ENCODE peak calls at places on chromosomes 2 and 18, in five cellular contexts. One of them, this sample, is unnamed.

GRCh38 chr2:124024491-124025348 is at the start of gene CNTNAP5:
- DNase-seq in GM06990: peak; percentile 6
- DNase-seq in astrocyte: peak; percentile 1
- DNase-seq in AG10803: no peak
- DNase-seq in colonic mucosa: peak; percentile 44
- DNase-seq in this sample: no peak

GRCh38 chr18:57771626-57772025 is 31.5 kb downstream of the ATP8B1 start:
- DNase-seq in GM06990: no peak
- DNase-seq in astrocyte: no peak
- DNase-seq in AG10803: no peak
- DNase-seq in colonic mucosa: no peak
- DNase-seq in this sample: no peak

GRCh38 chr18:32460046-32460785 is 10.5 kb downstream of the GAREM1 start:
- DNase-seq in GM06990: no peak
- DNase-seq in astrocyte: no peak
- DNase-seq in AG10803: no peak
- DNase-seq in colonic mucosa: no peak
- DNase-seq in this sample: no peak

GRCh38 chr2:223082701-223083100 is 30.7 kb downstream of the KCNE4 start:
- DNase-seq in GM06990: no peak
- DNase-seq in astrocyte: no peak
- DNase-seq in AG10803: no peak
- DNase-seq in colonic mucosa: no peak
- DNase-seq in this sample: no peak

GRCh38 chr18:26017929-26018328 is 72.5 kb downstream of the SS18 start:
- DNase-seq in GM06990: no peak
- DNase-seq in astrocyte: no peak
- DNase-seq in AG10803: no peak
- DNase-seq in colonic mucosa: no peak
- DNase-seq in this sample: peak; percentile 11

GRCh38 chr2:120396519-120397361 is 50.8 kb downstream of the INHBB start:
- DNase-seq in GM06990: no peak
- DNase-seq in astrocyte: no peak
- DNase-seq in AG10803: no peak
- DNase-seq in colonic mucosa: no peak
- DNase-seq in this sample: no peak

GRCh38 chr2:197889041-197889440 is 84.6 kb downstream of the PLCL1 start:
- DNase-seq in GM06990: peak; percentile 50
- DNase-seq in astrocyte: peak; percentile 42
- DNase-seq in AG10803: peak; percentile 49
- DNase-seq in colonic mucosa: no peak
- DNase-seq in this sample: peak; percentile 72

GRCh38 chr2:48423376-48423775 is 106.6 kb upstream of the STON1 start:
- DNase-seq in GM06990: no peak
- DNase-seq in astrocyte: peak; percentile 81
- DNase-seq in AG10803: peak; percentile 77
- DNase-seq in colonic mucosa: no peak
- DNase-seq in this sample: no peak

GRCh38 chr2:82342351-82342750 is 2037.8 kb upstream of the LRRTM1 start:
- DNase-seq in GM06990: no peak
- DNase-seq in astrocyte: no peak
- DNase-seq in AG10803: no peak
- DNase-seq in colonic mucosa: no peak
- DNase-seq in this sample: no peak

GRCh38 chr2:10328667-10329583 is 26.2 kb downstream of the HPCAL1 start:
- DNase-seq in GM06990: no peak
- DNase-seq in astrocyte: no peak
- DNase-seq in AG10803: no peak
- DNase-seq in colonic mucosa: no peak
- DNase-seq in this sample: no peak

GRCh38 chr2:191451116-191451515 is 205.9 kb downstream of the MYO1B start:
- DNase-seq in GM06990: no peak
- DNase-seq in astrocyte: no peak
- DNase-seq in AG10803: no peak
- DNase-seq in colonic mucosa: no peak
- DNase-seq in this sample: no peak

GRCh38 chr2:173773076-173773475 is 192.1 kb downstream of the SP3 start:
- DNase-seq in GM06990: no peak
- DNase-seq in astrocyte: no peak
- DNase-seq in AG10803: no peak
- DNase-seq in colonic mucosa: no peak
- DNase-seq in this sample: no peak

GRCh38 chr2:37997629-37998028 is 72.5 kb downstream of the RMDN2 start:
- DNase-seq in GM06990: no peak
- DNase-seq in astrocyte: no peak
- DNase-seq in AG10803: no peak
- DNase-seq in colonic mucosa: no peak
- DNase-seq in this sample: no peak

GRCh38 chr2:163205696-163206267 is 367.2 kb upstream of the KCNH7 start:
- DNase-seq in GM06990: no peak
- DNase-seq in astrocyte: no peak
- DNase-seq in AG10803: no peak
- DNase-seq in colonic mucosa: no peak
- DNase-seq in this sample: no peak

GRCh38 chr2:30775833-30776232 is 31.4 kb downstream of the CAPN13 start:
- DNase-seq in GM06990: no peak
- DNase-seq in astrocyte: no peak
- DNase-seq in AG10803: no peak
- DNase-seq in colonic mucosa: peak; percentile 10
- DNase-seq in this sample: no peak

GRCh38 chr2:84919885-84920580 is 14.6 kb downstream of the TMSB10 start:
- DNase-seq in GM06990: no peak
- DNase-seq in astrocyte: peak; percentile 97
- DNase-seq in AG10803: peak; percentile 98
- DNase-seq in colonic mucosa: no peak
- DNase-seq in this sample: peak; percentile 79
- H3K4me3 ChIP-seq in GM06990: peak overlapping the region; percentile 40
- H3K4me3 ChIP-seq in astrocyte: peak overlapping the region; percentile 24
- H3K4me3 ChIP-seq in AG10803: peak overlapping the region; percentile 37
- H3K4me3 ChIP-seq in colonic mucosa: no peak overlapping the region
- H3K4me3 ChIP-seq in this sample: peak overlapping the region; percentile 54

DNA sequence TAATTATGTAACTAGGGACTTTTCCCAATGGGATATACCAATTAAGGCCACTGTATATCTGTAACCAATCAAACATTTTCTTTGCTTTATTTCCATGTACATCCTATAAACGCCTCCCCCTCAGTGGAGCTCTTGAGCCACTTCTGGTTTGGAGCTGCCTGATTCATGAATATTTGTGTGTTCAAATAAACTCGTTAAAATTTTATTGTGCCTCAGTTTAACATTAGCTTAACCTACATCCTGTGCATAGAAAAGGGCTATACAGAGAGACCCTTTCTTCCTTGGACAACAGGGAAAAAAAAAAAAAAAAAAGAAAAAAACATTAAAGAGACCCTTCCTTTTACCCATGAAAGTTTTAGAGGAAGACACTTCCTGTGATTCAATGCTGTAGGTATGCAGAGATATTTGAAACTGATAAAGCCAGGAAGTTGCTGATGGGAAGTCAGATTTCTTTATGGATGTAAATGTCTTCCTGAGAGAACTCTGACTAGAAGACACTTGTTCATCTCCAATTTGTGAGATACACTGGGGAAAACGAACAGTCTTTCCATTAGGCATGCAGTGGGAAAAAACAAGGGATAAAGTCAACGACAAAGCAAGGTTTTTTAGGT is 614.6 kb upstream of the SOX11 start:
- DNase-seq in GM06990: no peak
- DNase-seq in astrocyte: no peak
- DNase-seq in AG10803: no peak
- DNase-seq in colonic mucosa: no peak
- DNase-seq in this sample: no peak
- TF ChIP-seq CTCF in GM06990: no peak
- TF ChIP-seq CTCF in astrocyte: no peak
- TF ChIP-seq CTCF in AG10803: no peak
- TF ChIP-seq CTCF in colonic mucosa: no peak
- TF ChIP-seq CTCF in this sample: no peak

DNA sequence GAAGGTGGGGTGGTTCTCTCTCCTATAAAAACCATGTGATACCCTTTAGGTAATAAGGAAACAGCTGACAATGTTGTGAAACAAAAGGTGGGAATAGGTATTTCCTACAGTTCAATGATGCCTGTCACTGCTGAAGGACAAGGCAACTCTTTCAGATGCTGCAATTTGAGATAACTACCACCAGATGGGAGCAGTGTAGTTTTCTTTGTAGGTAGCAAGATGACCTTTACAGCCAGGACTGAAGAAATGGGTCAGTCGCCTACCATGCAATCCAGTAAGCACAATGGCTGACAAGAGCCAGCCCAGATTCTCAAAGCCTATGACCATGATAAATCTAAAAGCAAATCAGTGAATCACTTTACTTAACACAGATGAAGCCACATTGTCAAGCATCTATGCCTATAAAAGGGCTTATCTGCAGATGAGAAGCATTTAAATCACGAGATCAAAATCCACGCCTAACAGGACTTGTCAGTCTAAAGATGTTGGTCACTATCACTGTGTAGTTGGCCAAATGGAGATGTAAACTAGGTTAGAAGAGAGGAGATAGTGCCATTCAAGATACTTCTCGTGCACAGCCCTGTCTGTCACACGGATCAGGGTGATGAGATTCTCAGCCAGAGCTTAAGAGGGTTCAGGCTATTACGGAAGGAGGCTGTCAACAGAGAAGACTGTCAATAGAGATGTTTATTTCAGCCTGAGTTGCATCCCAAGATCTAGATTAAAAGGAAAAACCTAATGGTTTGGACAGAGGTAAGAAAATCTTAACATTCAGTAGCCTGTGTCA is 83.7 kb downstream of the AAK1 start:
- DNase-seq in GM06990: no peak
- DNase-seq in astrocyte: peak; percentile 37
- DNase-seq in AG10803: peak; percentile 70
- DNase-seq in colonic mucosa: peak; percentile 56
- DNase-seq in this sample: peak; percentile 80
- H3K4me3 ChIP-seq in GM06990: no peak overlapping the region
- H3K4me3 ChIP-seq in astrocyte: no peak overlapping the region
- H3K4me3 ChIP-seq in AG10803: no peak overlapping the region
- H3K4me3 ChIP-seq in colonic mucosa: no peak overlapping the region
- H3K4me3 ChIP-seq in this sample: no peak overlapping the region

GRCh38 chr2:289362-290089 is 1.6 kb upstream of the ALKAL2 start:
- DNase-seq in GM06990: no peak
- DNase-seq in astrocyte: peak; percentile 15
- DNase-seq in AG10803: peak; percentile 2
- DNase-seq in colonic mucosa: peak; percentile 30
- DNase-seq in this sample: no peak
- TF ChIP-seq CTCF in GM06990: no peak
- TF ChIP-seq CTCF in astrocyte: no peak
- TF ChIP-seq CTCF in AG10803: no peak
- TF ChIP-seq CTCF in colonic mucosa: no peak
- TF ChIP-seq CTCF in this sample: no peak

DNA sequence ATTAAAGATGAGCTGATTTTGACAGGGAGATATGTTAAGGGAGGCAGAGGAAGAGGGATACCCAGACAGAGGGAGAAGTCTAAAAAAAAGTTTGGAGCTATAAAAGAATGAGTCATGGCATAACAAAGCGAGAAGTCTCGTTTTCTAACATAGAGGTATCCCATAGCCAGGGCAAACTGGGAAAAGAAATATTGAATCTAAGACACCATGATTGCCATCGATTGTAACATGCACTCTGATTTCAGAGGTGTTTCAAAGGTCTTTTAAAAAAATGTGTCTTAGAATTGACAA is 110.7 kb downstream of the MDH1 start:
- DNase-seq in GM06990: no peak
- DNase-seq in astrocyte: peak; percentile 17
- DNase-seq in AG10803: no peak
- DNase-seq in colonic mucosa: no peak
- DNase-seq in this sample: no peak
- H3K4me3 ChIP-seq in GM06990: no peak overlapping the region
- H3K4me3 ChIP-seq in astrocyte: no peak overlapping the region
- H3K4me3 ChIP-seq in AG10803: no peak overlapping the region
- H3K4me3 ChIP-seq in colonic mucosa: no peak overlapping the region
- H3K4me3 ChIP-seq in this sample: no peak overlapping the region

GRCh38 chr2:28991021-28991420 is 9.9 kb downstream of the TOGARAM2 start:
- DNase-seq in GM06990: no peak
- DNase-seq in astrocyte: peak; percentile 55
- DNase-seq in AG10803: peak; percentile 63
- DNase-seq in colonic mucosa: no peak
- DNase-seq in this sample: no peak

GRCh38 chr2:28991462-28991861 is 10.4 kb downstream of the TOGARAM2 start:
- DNase-seq in GM06990: no peak
- DNase-seq in astrocyte: no peak
- DNase-seq in AG10803: no peak
- DNase-seq in colonic mucosa: no peak
- DNase-seq in this sample: no peak

GRCh38 chr2:28994679-28995078 is 13.6 kb downstream of the TOGARAM2 start:
- DNase-seq in GM06990: no peak
- DNase-seq in astrocyte: no peak
- DNase-seq in AG10803: no peak
- DNase-seq in colonic mucosa: no peak
- DNase-seq in this sample: no peak

GRCh38 chr2:28994074-28994473 is 13.0 kb downstream of the TOGARAM2 start:
- DNase-seq in GM06990: no peak
- DNase-seq in astrocyte: no peak
- DNase-seq in AG10803: no peak
- DNase-seq in colonic mucosa: no peak
- DNase-seq in this sample: no peak

GRCh38 chr2:28993211-28993960 is 12.3 kb downstream of the TOGARAM2 start:
- DNase-seq in GM06990: no peak
- DNase-seq in astrocyte: no peak
- DNase-seq in AG10803: no peak
- DNase-seq in colonic mucosa: peak; percentile 76
- DNase-seq in this sample: no peak
- TF ChIP-seq CTCF in GM06990: no peak
- TF ChIP-seq CTCF in astrocyte: no peak
- TF ChIP-seq CTCF in AG10803: no peak
- TF ChIP-seq CTCF in colonic mucosa: no peak
- TF ChIP-seq CTCF in this sample: no peak